ENCODE peak calls at places on chromosomes 11 and 22, in ten cellular contexts. L is GM23248, D is keratinocyte, Q is neuronal stem cell, G is cardiac muscle cell, R is pancreas, F is neural progenitor cell, X is iPS DF 6.9, P is transverse colon, A is IMR-90. O is an unnamed sample. For H3K4me1, the result is how much of the 10 kb centered on the place peaks cover.

GRCh38 chr11:33899383-33900037 is 7.6 kb upstream of the LMO2 start:
- DNase-seq in R (peak), X (no peak), D (no peak), F (peak), L (peak), P (peak), A (peak), G (peak), Q (no peak), O (peak)

GRCh38 chr11:122267602-122268001 is 151.6 kb upstream of the BLID start:
- DNase-seq in D (no peak), G (peak), R (no peak), X (no peak), P (no peak), Q (no peak), F (no peak), L (peak), A (peak), O (no peak)

GRCh38 chr11:794766-795637 is 3.1 kb downstream of the SLC25A22 start:
- DNase-seq in X (no peak), Q (no peak), A (no peak), R (peak), L (peak), D (no peak), P (peak), G (no peak), F (no peak), O (no peak)

GRCh38 chr22:17496843-17497242 is 66.5 kb upstream of the SLC25A18 start:
- DNase-seq in G (no peak), X (no peak), F (no peak), A (no peak), R (no peak), Q (no peak), D (no peak), L (no peak), P (no peak), O (no peak)

GRCh38 chr11:24747275-24748251 is 250.7 kb downstream of the LUZP2 start:
- DNase-seq in D (no peak), G (peak), F (no peak), R (no peak), P (no peak), Q (no peak), L (no peak), A (no peak), X (no peak), O (no peak)

GRCh38 chr22:30782613-30783012 is 87.9 kb downstream of the OSBP2 start:
- DNase-seq in G (no peak), F (no peak), P (no peak), L (no peak), D (no peak), A (peak), Q (no peak), X (no peak), R (no peak), O (no peak)

GRCh38 chr11:62710001-62710345 is 2.5 kb downstream of the GNG3 start:
- DNase-seq in D (no peak), F (no peak), R (no peak), Q (no peak), P (no peak), L (peak), G (no peak), A (no peak), X (no peak), O (no peak)

GRCh38 chr22:50146440-50147228 is 23.9 kb upstream of the PANX2 start:
- DNase-seq in F (peak), X (no peak), L (peak), G (peak), Q (no peak), R (peak), P (peak), D (peak), A (peak), O (peak)

GRCh38 chr11:33970984-33971466 is 79.1 kb upstream of the LMO2 start:
- DNase-seq in P (peak), R (peak), F (peak), X (peak), D (no peak), A (peak), L (peak), Q (peak), G (peak), O (peak)

GRCh38 chr11:27229511-27230174 is 133.4 kb downstream of the CCDC34 start:
- DNase-seq in X (no peak), R (no peak), D (no peak), Q (no peak), A (no peak), F (no peak), L (peak), G (no peak), P (no peak), O (no peak)

GRCh38 chr11:133845413-133845812 is at the start of gene SPATA19:
- DNase-seq in L (no peak), F (no peak), Q (no peak), A (no peak), P (no peak), G (no peak), D (no peak), X (no peak), R (no peak), O (no peak)

GRCh38 chr11:62842171-62842717 is 2.9 kb upstream of the WDR74 start:
- DNase-seq in X (no peak), G (peak), A (no peak), L (peak), Q (no peak), P (peak), D (no peak), R (peak), F (no peak), O (peak)

GRCh38 chr22:46226577-46226976 is 23.5 kb downstream of the CDPF1 start:
- DNase-seq in X (no peak), L (no peak), D (no peak), G (no peak), P (no peak), Q (no peak), A (no peak), F (no peak), R (no peak), O (no peak)

GRCh38 chr11:120229451-120230424 is 10.2 kb upstream of the POU2F3 start:
- DNase-seq in A (peak), Q (no peak), L (peak), D (no peak), F (peak), R (no peak), G (peak), P (no peak), X (no peak), O (no peak)

GRCh38 chr11:107591446-107592236 is 694 bp downstream of the ELMOD1 start:
- DNase-seq in G (peak), L (peak), A (no peak), Q (peak), X (no peak), D (no peak), R (no peak), P (no peak), F (peak), O (no peak)

GRCh38 chr22:41682033-41682807 is 6.4 kb downstream of the SNU13 start:
- DNase-seq in R (peak), A (peak), X (no peak), D (no peak), G (peak), F (peak), L (peak), Q (peak), P (peak), O (peak)

GRCh38 chr11:128116447-128117240 is 470.7 kb downstream of the ETS1 start:
- DNase-seq in Q (no peak), F (no peak), P (no peak), D (no peak), R (no peak), G (peak), L (peak), A (no peak), X (no peak), O (no peak)

GRCh38 chr22:49064836-49065235 is 762.8 kb downstream of the BRD1 start:
- DNase-seq in F (no peak), G (no peak), X (no peak), R (no peak), L (no peak), Q (no peak), D (no peak), P (no peak), A (no peak), O (no peak)

GRCh38 chr11:64131657-64132387 is 34.1 kb downstream of the MACROD1 start:
- DNase-seq in R (no peak), D (no peak), P (no peak), G (peak), A (no peak), F (peak), Q (no peak), X (no peak), L (no peak), O (no peak)

GRCh38 chr22:17606472-17606871 is 22.1 kb downstream of the ATP6V1E1 start:
- DNase-seq in Q (no peak), A (peak), F (no peak), P (no peak), X (no peak), R (no peak), D (no peak), L (peak), G (no peak), O (no peak)

GRCh38 chr11:46345881-46346484 is 1.3 kb upstream of the DGKZ start:
- DNase-seq in Q (no peak), G (no peak), F (no peak), P (no peak), A (no peak), R (no peak), D (no peak), L (no peak), X (no peak), O (no peak)

GRCh38 chr11:117819096-117820040 is 5.2 kb downstream of the FXYD2 start:
- DNase-seq in Q (peak), X (peak), P (peak), R (peak), A (peak), F (peak), D (no peak), L (peak), G (peak), O (peak)

GRCh38 chr11:12258451-12258850 is 118.9 kb upstream of the PARVA start:
- DNase-seq in L (peak), F (no peak), R (no peak), D (no peak), A (peak), G (no peak), X (no peak), Q (no peak), P (no peak), O (no peak)

GRCh38 chr11:73314121-73314948 is 6.3 kb downstream of the ARHGEF17 start:
- DNase-seq in F (peak), D (no peak), P (peak), L (peak), G (peak), A (peak), X (no peak), R (no peak), Q (no peak), O (peak)

GRCh38 chr11:12411806-12412727 is 34.7 kb downstream of the PARVA start:
- DNase-seq in G (peak), P (peak), X (peak), F (peak), Q (peak), D (peak), R (peak), A (peak), L (peak), O (no peak)

GRCh38 chr11:4025248-4025956 is 69.2 kb upstream of the RRM1 start:
- DNase-seq in Q (no peak), F (no peak), R (no peak), X (no peak), A (peak), P (no peak), L (peak), G (no peak), D (no peak), O (no peak)

GRCh38 chr11:98630736-98631135 is 390.0 kb upstream of the CNTN5 start:
- DNase-seq in P (no peak), R (no peak), F (peak), D (no peak), G (no peak), Q (peak), L (no peak), A (no peak), X (no peak), O (no peak)

GRCh38 chr11:115408036-115408911 is 95.9 kb downstream of the CADM1 start:
- DNase-seq in A (peak), P (no peak), F (no peak), G (no peak), D (no peak), X (no peak), L (no peak), Q (no peak), R (no peak), O (no peak)

GRCh38 chr22:42939941-42940653 is 74.9 kb downstream of the PACSIN2 start:
- DNase-seq in Q (no peak), X (no peak), P (peak), G (no peak), F (no peak), L (peak), R (peak), D (no peak), A (peak), O (no peak)

GRCh38 chr11:824292-824880 is 3.3 kb upstream of the CRACR2B start:
- DNase-seq in A (no peak), P (peak), Q (no peak), G (no peak), D (no peak), R (peak), F (no peak), L (no peak), X (no peak), O (no peak)

GRCh38 chr22:23522642-23523251 is 57.3 kb downstream of the IGLL1 start:
- DNase-seq in D (no peak), G (peak), R (no peak), F (peak), A (no peak), L (peak), P (no peak), Q (no peak), X (no peak), O (no peak)

GRCh38 chr11:84549221-84549620 is 1077.9 kb downstream of the DLG2 start:
- DNase-seq in X (no peak), G (no peak), F (no peak), A (no peak), Q (no peak), L (peak), D (no peak), R (no peak), P (no peak), O (no peak)

GRCh38 chr22:26892401-26893033 is 235.1 kb downstream of the MIAT start:
- DNase-seq in F (no peak), X (no peak), L (peak), Q (no peak), G (peak), D (no peak), R (peak), A (no peak), P (peak), O (peak)

GRCh38 chr22:44362249-44363040 is 49.7 kb upstream of the SHISAL1 start:
- DNase-seq in F (no peak), X (no peak), R (no peak), Q (no peak), G (no peak), L (no peak), D (no peak), P (no peak), A (peak), O (no peak)

GRCh38 chr11:68831124-68831523 is 10.6 kb downstream of the CPT1A start:
- DNase-seq in G (no peak), X (no peak), D (no peak), R (peak), L (no peak), F (no peak), P (peak), A (no peak), Q (no peak), O (no peak)

GRCh38 chr11:68828957-68829356 is 12.8 kb downstream of the CPT1A start:
- DNase-seq in D (no peak), G (no peak), L (no peak), A (no peak), F (no peak), P (no peak), Q (no peak), R (no peak), X (no peak), O (no peak)

GRCh38 chr11:68835749-68836148 is 6.0 kb downstream of the CPT1A start:
- DNase-seq in F (no peak), A (no peak), Q (no peak), G (no peak), P (no peak), L (no peak), X (no peak), D (no peak), R (no peak), O (no peak)

GRCh38 chr11:68835328-68835727 is 6.4 kb downstream of the CPT1A start:
- DNase-seq in G (no peak), D (no peak), F (no peak), X (no peak), R (no peak), A (no peak), L (no peak), P (no peak), Q (no peak), O (no peak)

DNA sequence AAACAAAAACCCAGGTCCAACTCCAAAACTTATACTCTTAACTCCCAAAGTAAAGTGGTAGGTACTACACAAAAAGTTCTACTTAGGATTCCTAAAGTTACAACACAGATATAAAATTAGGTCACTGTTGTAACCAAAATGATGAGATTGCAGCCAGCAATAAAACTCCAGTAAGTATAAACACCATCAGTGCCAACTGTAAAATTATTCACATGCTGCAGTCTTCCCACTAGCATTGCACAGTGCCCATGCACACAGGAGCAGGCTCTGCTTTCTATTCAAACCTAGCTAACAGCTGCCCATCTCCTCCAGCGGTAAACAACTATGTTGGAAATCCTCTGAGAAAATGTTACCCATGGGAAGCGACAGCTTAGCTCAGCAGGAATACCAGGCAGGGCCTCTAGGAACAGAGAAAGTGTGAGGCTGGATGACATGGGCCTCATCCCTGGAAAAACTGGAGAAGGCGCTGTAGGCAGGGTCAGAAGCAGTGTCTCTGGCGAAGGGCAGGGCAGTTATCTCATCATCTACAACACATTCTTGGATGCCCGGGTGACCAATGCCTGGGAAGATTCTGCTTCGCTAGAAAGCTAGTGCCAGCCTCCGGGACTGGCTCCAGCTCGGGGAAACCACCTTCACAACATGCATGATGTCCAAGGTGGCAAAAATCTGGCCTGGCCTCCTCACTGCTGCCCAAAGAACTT is 9.1 kb downstream of the CPT1A start:
- DNase-seq in P (peak), D (no peak), Q (no peak), F (no peak), X (no peak), L (peak), R (no peak), G (no peak), A (no peak), O (no peak)
- H3K4me1 ChIP-seq in P (half or more), D (under half), Q (under half), F (under half), X (under half), L (under half), R (under half), G (under half), A (under half), O (half or more)

GRCh38 chr11:113474362-113475159 is 637 bp downstream of the DRD2 start:
- DNase-seq in P (peak), A (peak), F (peak), L (peak), R (peak), D (peak), G (peak), Q (peak), X (peak), O (no peak)

GRCh38 chr11:113475160-113475761 is at the start of gene DRD2:
- DNase-seq in L (peak), G (peak), D (no peak), R (no peak), Q (peak), X (no peak), A (no peak), P (no peak), F (peak), O (no peak)

GRCh38 chr11:113477321-113477720 is 2.1 kb upstream of the DRD2 start:
- DNase-seq in D (no peak), Q (no peak), X (no peak), A (no peak), L (no peak), F (peak), R (no peak), G (peak), P (no peak), O (no peak)

GRCh38 chr11:113476553-113476952 is 1.4 kb upstream of the DRD2 start:
- DNase-seq in Q (no peak), P (no peak), R (no peak), A (no peak), D (no peak), F (no peak), L (no peak), X (no peak), G (no peak), O (no peak)

DNA sequence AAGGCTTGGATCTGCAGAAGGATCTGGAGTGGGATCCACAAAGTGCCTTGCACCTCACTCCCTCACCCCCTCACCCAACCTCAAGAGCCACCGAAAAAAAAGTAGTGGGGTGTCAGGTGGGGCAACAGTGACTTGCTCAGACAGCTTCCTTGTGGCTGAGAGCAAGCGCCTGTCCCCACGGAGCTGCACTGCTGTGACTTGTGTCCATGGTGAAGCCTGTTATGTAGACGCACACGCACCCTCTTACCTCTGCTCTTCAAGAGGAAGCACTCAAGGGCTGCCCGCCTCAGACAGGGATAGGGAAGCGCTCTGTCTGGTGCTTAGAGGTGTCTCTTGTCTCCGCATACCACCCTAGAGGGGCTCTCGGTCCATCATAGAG is 1.2 kb downstream of the DRD2 start:
- DNase-seq in R (no peak), L (no peak), F (no peak), G (no peak), Q (no peak), X (no peak), A (no peak), P (no peak), D (no peak), O (no peak)
- H3K4me3 ChIP-seq in R (no peak), L (no peak), F (no peak), G (no peak), Q (no peak), X (no peak), A (no peak), P (no peak), D (no peak), O (no peak)

GRCh38 chr11:126500981-126501380 is 145.5 kb downstream of the ST3GAL4 start:
- DNase-seq in G (no peak), L (no peak), R (no peak), P (no peak), A (no peak), X (no peak), D (no peak), F (no peak), Q (no peak), O (no peak)
- H3K4me1 ChIP-seq in G (under half), L (under half), R (under half), P (under half), A (under half), X (under half), D (under half), F (under half), Q (under half), O (under half)

GRCh38 chr11:112961751-112962747 is 829 bp downstream of the NCAM1 start:
- DNase-seq in Q (peak), D (no peak), L (peak), G (peak), X (no peak), P (peak), R (peak), F (peak), A (no peak), O (no peak)
- H3K4me3 ChIP-seq in Q (peak), D (peak), L (peak), G (peak), X (peak), P (peak), R (peak), F (peak), A (peak), O (peak)

DNA sequence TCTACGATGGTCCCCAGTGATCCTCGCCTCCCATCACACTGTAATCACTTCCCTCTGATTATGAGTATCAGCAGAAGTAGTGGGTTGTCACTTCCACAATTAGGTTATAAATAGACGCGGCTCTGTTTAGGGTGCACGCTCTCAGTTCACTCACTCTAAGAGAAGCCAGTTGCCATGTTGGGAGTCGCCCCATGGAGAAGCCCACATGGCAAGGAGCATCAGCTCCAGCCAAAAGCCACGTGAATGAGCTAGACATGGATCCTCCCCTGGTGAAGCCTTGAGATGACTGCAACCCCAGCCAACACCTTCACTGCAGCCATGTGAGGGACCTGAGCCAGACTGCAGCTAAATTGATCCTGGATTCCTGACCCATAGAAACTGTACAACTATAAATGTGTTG is 26.4 kb upstream of the MYOD1 start:
- DNase-seq in Q (no peak), A (no peak), P (no peak), G (no peak), F (no peak), X (no peak), D (no peak), L (no peak), R (no peak), O (peak)
- H3K4me1 ChIP-seq in Q (under half), A (under half), P (under half), G (under half), F (under half), X (under half), D (under half), L (under half), R (under half), O (under half)